ENCODE peak calls at places on chromosome 21, in eight cellular contexts. C is amygdala; K is activated naive CD8-positive, alpha-beta T cell treated with anti-CD3 and anti-CD28 coated beads, Interleukin-2, amount 10 ng/mL, durations not matched to agents 7 days and 5 days; D is C1 segment of cervical spinal cord; M is left lung; E is caudate nucleus; J is SJSA1; X is upper lobe of right lung. A is an unnamed sample.

GRCh38 chr21:44846485-44847260 is 26.8 kb downstream of the PTTG1IP start:
- DNase-seq in X (no peak), E (no peak), K (no peak), J (no peak), D (no peak), M (peak), C (no peak), A (no peak)

GRCh38 chr21:26194811-26195251 is 24.3 kb upstream of the APP start:
- DNase-seq in X (no peak), K (no peak), D (no peak), E (no peak), C (no peak), M (no peak), J (no peak), A (no peak)

GRCh38 chr21:41369915-41370839 is 8.3 kb downstream of the MX2 start:
- DNase-seq in X (peak), E (no peak), C (no peak), M (no peak), K (peak), D (no peak), J (no peak), A (no peak)

GRCh38 chr21:31326478-31327247 is 17.4 kb downstream of the TIAM1 start:
- DNase-seq in J (no peak), D (no peak), E (no peak), K (no peak), M (no peak), X (no peak), C (no peak), A (peak)

GRCh38 chr21:19461481-19462205 is 1058.1 kb upstream of the TMPRSS15 start:
- DNase-seq in X (no peak), E (no peak), C (no peak), M (no peak), D (no peak), J (no peak), K (no peak), A (no peak)

GRCh38 chr21:41676198-41676597 is 90.7 kb downstream of the RIPK4 start:
- DNase-seq in E (no peak), X (no peak), D (no peak), C (no peak), J (no peak), K (no peak), M (no peak), A (no peak)

GRCh38 chr21:44299458-44300261 is at the start of gene PFKL:
- DNase-seq in D (peak), C (no peak), X (peak), M (peak), K (peak), E (peak), J (peak), A (peak)

GRCh38 chr21:44703731-44704635 is 7.0 kb downstream of the KRTAP10-12 start:
- DNase-seq in K (no peak), D (no peak), E (no peak), C (no peak), M (no peak), X (no peak), J (no peak), A (no peak)

GRCh38 chr21:17387030-17387617 is 125.7 kb upstream of the CXADR start:
- DNase-seq in E (no peak), D (no peak), X (no peak), C (no peak), J (peak), K (no peak), M (no peak), A (peak)

GRCh38 chr21:37159053-37159776 is 86.2 kb downstream of the TTC3 start:
- DNase-seq in C (no peak), M (no peak), K (no peak), J (no peak), X (no peak), D (no peak), E (no peak), A (no peak)

GRCh38 chr21:38920631-38921398 is 115.1 kb downstream of the ETS2 start:
- DNase-seq in K (no peak), X (no peak), J (peak), C (no peak), M (no peak), E (no peak), D (no peak), A (no peak)

GRCh38 chr21:15552914-15553491 is 176.8 kb upstream of the USP25 start:
- DNase-seq in J (no peak), D (no peak), M (no peak), C (no peak), X (no peak), E (no peak), K (no peak), A (no peak)

GRCh38 chr21:40173833-40174232 is 306.6 kb downstream of the PCP4 start:
- DNase-seq in E (no peak), X (no peak), J (no peak), C (no peak), K (no peak), D (no peak), M (no peak), A (no peak)

GRCh38 chr21:31201548-31201947 is 142.5 kb downstream of the TIAM1 start:
- DNase-seq in C (no peak), X (no peak), K (no peak), D (no peak), M (no peak), J (no peak), E (no peak), A (no peak)

GRCh38 chr21:38669186-38669585 is 136.5 kb upstream of the ETS2 start:
- DNase-seq in C (no peak), J (no peak), K (no peak), D (no peak), X (no peak), M (no peak), E (no peak), A (no peak)

GRCh38 chr21:26966978-26967913 is at the start of gene ADAMTS5:
- DNase-seq in J (peak), D (peak), E (no peak), M (peak), C (no peak), K (no peak), X (peak), A (no peak)

GRCh38 chr21:44658913-44659595 is 1.3 kb downstream of the KRTAP12-3 start:
- DNase-seq in M (no peak), E (no peak), X (no peak), C (no peak), K (no peak), D (no peak), J (no peak), A (no peak)

GRCh38 chr21:45768011-45768740 is 124.7 kb downstream of the PCBP3 start:
- DNase-seq in M (no peak), K (no peak), E (no peak), C (no peak), X (no peak), J (peak), D (no peak), A (no peak)

GRCh38 chr21:37006521-37007291 is at the start of gene RIPPLY3:
- DNase-seq in K (peak), X (no peak), J (peak), C (no peak), D (no peak), E (no peak), M (peak), A (no peak)

GRCh38 chr21:15826147-15826780 is 96.5 kb downstream of the USP25 start:
- DNase-seq in K (no peak), M (no peak), C (no peak), E (no peak), J (no peak), D (no peak), X (no peak), A (peak)

GRCh38 chr21:42024261-42024877 is 14.2 kb upstream of the ZBTB21 start:
- DNase-seq in K (no peak), C (no peak), X (no peak), E (no peak), D (no peak), M (no peak), J (no peak), A (no peak)

GRCh38 chr21:31162079-31162699 is 123.9 kb upstream of the KRTAP19-8 start:
- DNase-seq in M (no peak), K (no peak), E (no peak), X (no peak), D (no peak), C (no peak), J (no peak), A (no peak)

GRCh38 chr21:39885119-39885848 is 18.0 kb downstream of the PCP4 start:
- DNase-seq in D (peak), K (no peak), J (no peak), M (no peak), C (peak), E (no peak), X (no peak), A (no peak)

A was measured in activated T-helper 2 cell treated with anti-CD3 and anti-CD28 coated beads, Interferon-gamma antibody, Interleukin-2, Interleukin-4, amounts not matched to agents 10 μg/mL and 5 μg/mL and 100 μg/mL, durations not matched to agents 14 hours and 24 hours and 36 hours.